ENCODE peak calls at places on chromosomes 5 and 9, in four cellular contexts. D is progenitor cell of endocrine pancreas; O is cardiac muscle cell; C is effector CD4-positive, alpha-beta T cell. K is an unnamed sample.

GRCh38 chr9:7075154-7075553 is 317.4 kb downstream of the KDM4C start:
- DNase-seq in D (no peak), O (no peak), C (no peak), K (no peak)

GRCh38 chr5:19855031-19855430 is 133.0 kb downstream of the CDH18 start:
- DNase-seq in D (no peak), O (no peak), C (no peak), K (no peak)

GRCh38 chr9:127199001-127199791 is 65.4 kb upstream of the GARNL3 start:
- DNase-seq in D (peak), O (peak), C (peak), K (peak)

GRCh38 chr5:145562931-145563330 is 272.2 kb downstream of the PRELID2 start:
- DNase-seq in D (no peak), O (no peak), C (no peak), K (no peak)

GRCh38 chr5:77645158-77645994 is 6.9 kb upstream of the OTP start:
- DNase-seq in D (peak), O (no peak), C (no peak), K (no peak)

GRCh38 chr5:34008721-34009120 is 871 bp upstream of the AMACR start:
- DNase-seq in D (no peak), O (peak), C (no peak), K (no peak)

GRCh38 chr9:382383-382782 is 167.7 kb downstream of the DOCK8 start:
- DNase-seq in D (no peak), O (no peak), C (no peak), K (no peak)

GRCh38 chr5:59139695-59140094 is 556.8 kb downstream of the RAB3C start:
- DNase-seq in D (no peak), O (no peak), C (no peak), K (no peak)

GRCh38 chr9:117656007-117656406 is 48.2 kb upstream of the TLR4 start:
- DNase-seq in D (no peak), O (no peak), C (no peak), K (peak)

GRCh38 chr5:170448221-170448620 is 55.6 kb upstream of the KCNIP1 start:
- DNase-seq in D (no peak), O (no peak), C (no peak), K (no peak)

GRCh38 chr5:141524604-141525597 is 36.0 kb downstream of the PCDHGC5 start:
- DNase-seq in D (peak), O (peak), C (peak), K (peak)

K was measured in hippocampal formation.